ENCODE peak calls at places on chromosomes 3 and 15, in five cellular contexts. I, Q, P, T and B are unnamed samples.

GRCh38 chr3:64340636-64341240 is 115.5 kb upstream of the PRICKLE2 start:
- DNase-seq in I (no peak), Q (no peak), P (no peak), T (no peak), B (no peak)

GRCh38 chr15:93209690-93210425 is 120.8 kb upstream of the RGMA start:
- DNase-seq in I (no peak), Q (no peak), P (no peak), T (no peak), B (no peak)

GRCh38 chr3:127234784-127235183 is 41.9 kb downstream of the PRR23E start:
- DNase-seq in I (no peak), Q (no peak), P (no peak), T (no peak), B (no peak)

GRCh38 chr3:152778001-152778400 is 56.9 kb upstream of the P2RY1 start:
- DNase-seq in I (no peak), Q (no peak), P (no peak), T (no peak), B (no peak)

GRCh38 chr3:23202921-23203650 is at the start of gene UBE2E2:
- DNase-seq in I (peak), Q (peak), P (peak), T (peak), B (no peak)

GRCh38 chr3:117144832-117145231 is 435.3 kb downstream of the TUSC7 start:
- DNase-seq in I (no peak), Q (no peak), P (no peak), T (no peak), B (no peak)

GRCh38 chr3:158095302-158095997 is 10.8 kb downstream of the SHOX2 start:
- DNase-seq in I (no peak), Q (no peak), P (peak), T (no peak), B (no peak)

GRCh38 chr15:96408591-96409183 is 78.2 kb downstream of the NR2F2 start:
- DNase-seq in I (peak), Q (no peak), P (no peak), T (no peak), B (no peak)

GRCh38 chr15:24752354-24752753 is 76.8 kb downstream of the NPAP1 start:
- DNase-seq in I (no peak), Q (no peak), P (no peak), T (no peak), B (no peak)

GRCh38 chr3:26279091-26279490 is 343.5 kb upstream of the LRRC3B start:
- DNase-seq in I (no peak), Q (no peak), P (no peak), T (no peak), B (no peak)

GRCh38 chr3:46466871-46467403 is 2.2 kb upstream of the LTF start:
- DNase-seq in I (no peak), Q (no peak), P (no peak), T (no peak), B (no peak)

GRCh38 chr3:10006762-10007090 is 19.5 kb upstream of the FANCD2 start:
- DNase-seq in I (no peak), Q (no peak), P (no peak), T (no peak), B (no peak)

GRCh38 chr3:185205865-185206264 is 48.0 kb downstream of the EHHADH start:
- DNase-seq in I (no peak), Q (no peak), P (no peak), T (no peak), B (no peak)

GRCh38 chr3:131501949-131502348 is 822 bp downstream of the MRPL3 start:
- DNase-seq in I (no peak), Q (no peak), P (peak), T (no peak), B (no peak)